ENCODE peak calls at places on chromosomes 1 and 21, in nine cellular contexts. Z is bronchial epithelial cell, E is spleen, K is AG04450, W is testis, R is neural progenitor cell, Q is A549, I is pancreas, B is fibroblast of mammary gland. G is an unnamed sample.

GRCh38 chr1:156076609-156077429 is 5.4 kb downstream of the MEX3A start:
- DNase-seq in R (peak; percentile 70), E (peak; percentile 89), W (peak; percentile 54), Q (no peak), K (no peak), B (peak; percentile 22), I (no peak), Z (no peak), G (no peak)

GRCh38 chr1:91754348-91754747 is 131.6 kb downstream of the TGFBR3 start:
- DNase-seq in Z (peak; percentile 70), E (no peak), B (peak; percentile 80), R (no peak), K (no peak), I (no peak), Q (no peak), W (no peak), G (peak; percentile 79)

GRCh38 chr1:96416111-96416595 is 305.4 kb upstream of the PTBP2 start:
- DNase-seq in B (peak; percentile 100), R (no peak), Q (no peak), K (peak; percentile 95), I (no peak), Z (peak; percentile 29), E (no peak), W (no peak), G (peak; percentile 97)

GRCh38 chr1:109892476-109893368 is 17.9 kb upstream of the CSF1 start:
- DNase-seq in W (no peak), I (no peak), B (no peak), Z (peak; percentile 97), Q (peak; percentile 40), K (no peak), E (peak; percentile 51), R (no peak), G (peak; percentile 14)

GRCh38 chr1:47507140-47507539 is 69.3 kb downstream of the FOXD2 start:
- DNase-seq in B (no peak), E (no peak), R (no peak), K (no peak), W (no peak), Z (peak; percentile 4), Q (no peak), I (no peak), G (no peak)

GRCh38 chr1:213678348-213678747 is 309.4 kb upstream of the PROX1 start:
- DNase-seq in W (no peak), B (no peak), I (no peak), Z (no peak), Q (no peak), K (no peak), E (no peak), R (no peak), G (no peak)

GRCh38 chr21:15034126-15034848 is 30.5 kb downstream of the NRIP1 start:
- DNase-seq in E (no peak), W (no peak), R (no peak), K (no peak), B (peak; percentile 70), Z (no peak), I (no peak), Q (no peak), G (peak; percentile 67)

GRCh38 chr1:215523128-215523861 is 43.8 kb upstream of the KCTD3 start:
- DNase-seq in Q (no peak), W (no peak), R (no peak), I (no peak), Z (peak; percentile 8), E (no peak), K (no peak), B (peak; percentile 48), G (peak; percentile 52)

GRCh38 chr1:90671251-90671650 is 45.9 kb downstream of the BARHL2 start:
- DNase-seq in W (no peak), E (no peak), Z (no peak), K (no peak), I (no peak), B (no peak), R (no peak), Q (no peak), G (no peak)

GRCh38 chr1:31422505-31423319 is 9.7 kb downstream of the SERINC2 start:
- DNase-seq in W (peak; percentile 79), B (peak; percentile 92), K (peak; percentile 55), I (peak; percentile 79), Z (peak; percentile 94), E (peak; percentile 81), Q (peak; percentile 75), R (peak; percentile 73), G (peak; percentile 92)

GRCh38 chr1:212560933-212561460 is 47.6 kb upstream of the ATF3 start:
- DNase-seq in R (no peak), W (no peak), E (no peak), Q (no peak), Z (no peak), B (no peak), K (no peak), I (no peak), G (no peak)

GRCh38 chr1:233883671-233884070 is 20.8 kb upstream of the SLC35F3 start:
- DNase-seq in K (no peak), Z (no peak), I (no peak), R (no peak), E (no peak), Q (no peak), W (no peak), B (no peak), G (no peak)

GRCh38 chr1:2863149-2863963 is 61.9 kb upstream of the TTC34 start:
- DNase-seq in W (no peak), B (no peak), R (no peak), Q (no peak), Z (no peak), I (no peak), E (no peak), K (no peak), G (no peak)

GRCh38 chr1:201275266-201275666 is 8.0 kb upstream of the PKP1 start:
- DNase-seq in R (no peak), Q (peak; percentile 94), I (no peak), B (peak; percentile 77), K (no peak), Z (peak; percentile 97), W (no peak), E (no peak), G (peak; percentile 98)

GRCh38 chr1:172442404-172442803 is 1.5 kb downstream of the PIGC start:
- DNase-seq in Z (no peak), R (no peak), I (no peak), B (no peak), K (no peak), Q (no peak), E (no peak), W (no peak), G (no peak)
- H3K4me3 ChIP-seq in Z (no peak overlapping the region), R (peak overlapping the region; percentile 85), I (no peak overlapping the region), B (no peak overlapping the region), K (no peak overlapping the region), Q (no peak overlapping the region), E (no peak overlapping the region), W (no peak overlapping the region), G (peak overlapping the region; percentile 95)

GRCh38 chr1:204842892-204843291 is 27.8 kb upstream of the NFASC start:
- DNase-seq in I (no peak), Z (no peak), R (no peak), B (peak; percentile 7), W (no peak), K (no peak), Q (no peak), E (no peak), G (peak; percentile 34)
- H3K4me3 ChIP-seq in I (no peak overlapping the region), Z (no peak overlapping the region), R (no peak overlapping the region), B (no peak overlapping the region), W (no peak overlapping the region), K (no peak overlapping the region), Q (no peak overlapping the region), E (no peak overlapping the region), G (no peak overlapping the region)

GRCh38 chr1:198797656-198798055 is 158.8 kb downstream of the PTPRC start:
- DNase-seq in E (no peak), R (no peak), B (no peak), I (no peak), W (no peak), K (no peak), Z (no peak), Q (no peak), G (no peak)

GRCh38 chr1:198794498-198794897 is 155.7 kb downstream of the PTPRC start:
- DNase-seq in K (peak; percentile 39), Q (no peak), Z (peak; percentile 73), W (no peak), R (no peak), B (peak; percentile 78), I (no peak), E (no peak), G (peak; percentile 40)

DNA sequence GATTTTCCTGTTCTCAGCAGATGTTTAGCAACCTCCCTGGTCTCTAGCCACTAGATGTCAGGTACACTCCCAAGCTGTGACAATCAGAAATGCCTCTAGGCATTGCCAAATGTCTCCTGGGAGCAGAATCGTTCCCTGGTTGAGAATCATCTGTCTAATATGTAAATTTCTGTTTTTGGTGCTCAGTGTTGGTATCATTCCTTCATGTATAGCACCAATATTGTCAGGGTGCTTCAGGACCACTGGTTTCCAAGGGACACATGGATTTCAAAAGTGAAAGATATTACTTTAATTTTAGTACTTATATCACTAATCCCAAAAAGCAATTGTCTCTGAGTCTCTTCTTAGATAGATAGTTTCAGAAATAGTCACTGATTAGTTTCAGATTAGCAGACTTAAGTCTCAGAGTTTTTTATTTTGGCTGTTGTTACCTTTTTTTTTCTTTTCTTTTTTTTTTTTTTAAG is 160.1 kb downstream of the PTPRC start:
- DNase-seq in B (no peak), W (no peak), R (no peak), Q (no peak), E (no peak), K (no peak), I (no peak), Z (no peak), G (no peak)
- H3K4me3 ChIP-seq in B (no peak overlapping the region), W (no peak overlapping the region), R (no peak overlapping the region), Q (no peak overlapping the region), E (no peak overlapping the region), K (no peak overlapping the region), I (no peak overlapping the region), Z (no peak overlapping the region), G (no peak overlapping the region)

DNA sequence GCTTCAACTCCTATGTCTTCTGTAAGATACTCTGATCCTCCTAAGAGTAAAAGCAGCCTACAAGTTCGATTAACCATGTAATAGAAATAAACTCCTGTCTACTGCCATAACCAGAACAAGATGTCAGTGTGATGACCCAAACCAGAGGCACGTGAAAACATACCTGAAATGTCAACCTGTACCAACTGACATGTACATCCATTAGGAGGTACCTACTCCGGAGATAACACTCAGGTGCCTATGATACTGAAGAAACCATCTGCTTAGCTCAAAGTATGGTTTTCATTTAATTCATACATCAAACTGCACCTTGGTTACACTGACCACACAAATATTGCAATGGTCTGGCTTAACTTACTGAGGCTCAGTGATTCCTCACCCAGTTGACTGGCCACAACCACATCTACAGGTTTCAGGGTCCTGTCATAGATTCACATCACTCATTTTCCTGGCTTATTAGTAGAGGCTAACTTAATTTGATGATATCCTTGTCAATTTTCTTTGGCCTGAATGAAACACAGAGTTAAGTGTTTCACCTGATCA is 4.4 kb downstream of the ITPKB start:
- DNase-seq in K (no peak), W (no peak), I (no peak), B (no peak), Z (no peak), Q (no peak), R (no peak), E (no peak), G (no peak)
- H3K4me3 ChIP-seq in K (no peak overlapping the region), W (no peak overlapping the region), I (no peak overlapping the region), B (no peak overlapping the region), Z (no peak overlapping the region), Q (no peak overlapping the region), R (no peak overlapping the region), E (peak overlapping the region; percentile 96), G (no peak overlapping the region)

GRCh38 chr1:54355931-54356679 is 50.1 kb downstream of the SSBP3 start:
- DNase-seq in E (no peak), Z (no peak), B (no peak), I (peak; percentile 45), Q (no peak), K (no peak), W (no peak), R (peak; percentile 66), G (no peak)
- H3K4me3 ChIP-seq in E (peak overlapping the region; percentile 13), Z (no peak overlapping the region), B (no peak overlapping the region), I (peak overlapping the region; percentile 40), Q (no peak overlapping the region), K (no peak overlapping the region), W (no peak overlapping the region), R (no peak overlapping the region), G (no peak overlapping the region)

G was measured in GM23248.